ENCODE peak calls at places on chromosome 22, in four cellular contexts. One of them, this sample, is unnamed. For H3K4me1, the result is how much of the 10 kb centered on the place peaks cover.

GRCh38 chr22:50034126-50035081 is 21.8 kb upstream of the IL17REL start:
- DNase-seq in HCT116: no peak
- DNase-seq in prostate gland: no peak
- DNase-seq in CD4-positive, alpha-beta memory T cell: no peak
- DNase-seq in this sample: peak

GRCh38 chr22:32353840-32354239 is 3.8 kb upstream of the RFPL3 start:
- DNase-seq in HCT116: no peak
- DNase-seq in prostate gland: no peak
- DNase-seq in CD4-positive, alpha-beta memory T cell: no peak
- DNase-seq in this sample: no peak

GRCh38 chr22:19840955-19841640 is 13.6 kb downstream of the GNB1L start:
- DNase-seq in HCT116: no peak
- DNase-seq in prostate gland: no peak
- DNase-seq in CD4-positive, alpha-beta memory T cell: no peak
- DNase-seq in this sample: no peak

GRCh38 chr22:49577168-49578060 is 250.3 kb downstream of the BRD1 start:
- DNase-seq in HCT116: no peak
- DNase-seq in prostate gland: no peak
- DNase-seq in CD4-positive, alpha-beta memory T cell: no peak
- DNase-seq in this sample: no peak

GRCh38 chr22:45882881-45883810 is 93.8 kb downstream of the WNT7B start:
- DNase-seq in HCT116: no peak
- DNase-seq in prostate gland: no peak
- DNase-seq in CD4-positive, alpha-beta memory T cell: no peak
- DNase-seq in this sample: no peak

GRCh38 chr22:50732681-50733080 is 5.3 kb upstream of the ACR start:
- DNase-seq in HCT116: no peak
- DNase-seq in prostate gland: no peak
- DNase-seq in CD4-positive, alpha-beta memory T cell: no peak
- DNase-seq in this sample: no peak

GRCh38 chr22:49600891-49601431 is 226.7 kb downstream of the BRD1 start:
- DNase-seq in HCT116: no peak
- DNase-seq in prostate gland: no peak
- DNase-seq in CD4-positive, alpha-beta memory T cell: no peak
- DNase-seq in this sample: no peak

GRCh38 chr22:36737776-36738175 is 34.2 kb upstream of the CACNG2 start:
- DNase-seq in HCT116: no peak
- DNase-seq in prostate gland: no peak
- DNase-seq in CD4-positive, alpha-beta memory T cell: no peak
- DNase-seq in this sample: no peak

GRCh38 chr22:37860796-37861421 is 11.7 kb downstream of the EIF3L start:
- DNase-seq in HCT116: no peak
- DNase-seq in prostate gland: no peak
- DNase-seq in CD4-positive, alpha-beta memory T cell: no peak
- DNase-seq in this sample: no peak

GRCh38 chr22:50577987-50578775 is at the start of gene CPT1B:
- DNase-seq in HCT116: no peak
- DNase-seq in prostate gland: no peak
- DNase-seq in CD4-positive, alpha-beta memory T cell: no peak
- DNase-seq in this sample: no peak

GRCh38 chr22:50733521-50734342 is 4.3 kb upstream of the ACR start:
- DNase-seq in HCT116: no peak
- DNase-seq in prostate gland: no peak
- DNase-seq in CD4-positive, alpha-beta memory T cell: no peak
- DNase-seq in this sample: peak

GRCh38 chr22:31105282-31105929 is 2.0 kb downstream of the SELENOM start:
- DNase-seq in HCT116: no peak
- DNase-seq in prostate gland: no peak
- DNase-seq in CD4-positive, alpha-beta memory T cell: no peak
- DNase-seq in this sample: no peak
- H3K4me3 ChIP-seq in HCT116: no peak
- H3K4me3 ChIP-seq in prostate gland: no peak
- H3K4me3 ChIP-seq in CD4-positive, alpha-beta memory T cell: no peak
- H3K4me3 ChIP-seq in this sample: no peak

GRCh38 chr22:44365196-44365802 is 52.5 kb upstream of the SHISAL1 start:
- DNase-seq in HCT116: no peak
- DNase-seq in prostate gland: no peak
- DNase-seq in CD4-positive, alpha-beta memory T cell: no peak
- DNase-seq in this sample: no peak
- H3K27ac ChIP-seq in HCT116: no peak
- H3K27ac ChIP-seq in prostate gland: no peak
- H3K27ac ChIP-seq in CD4-positive, alpha-beta memory T cell: no peak
- H3K27ac ChIP-seq in this sample: no peak

GRCh38 chr22:39300198-39300830 is 19.1 kb downstream of the RPL3 start:
- DNase-seq in HCT116: no peak
- DNase-seq in prostate gland: no peak
- DNase-seq in CD4-positive, alpha-beta memory T cell: no peak
- DNase-seq in this sample: no peak

GRCh38 chr22:39301108-39301507 is 18.3 kb downstream of the RPL3 start:
- DNase-seq in HCT116: no peak
- DNase-seq in prostate gland: no peak
- DNase-seq in CD4-positive, alpha-beta memory T cell: no peak
- DNase-seq in this sample: no peak

GRCh38 chr22:39298194-39298987 is 21.0 kb downstream of the RPL3 start:
- DNase-seq in HCT116: no peak
- DNase-seq in prostate gland: no peak
- DNase-seq in CD4-positive, alpha-beta memory T cell: no peak
- DNase-seq in this sample: no peak

GRCh38 chr22:39301926-39302325 is 17.5 kb downstream of the RPL3 start:
- DNase-seq in HCT116: no peak
- DNase-seq in prostate gland: no peak
- DNase-seq in CD4-positive, alpha-beta memory T cell: no peak
- DNase-seq in this sample: no peak

DNA sequence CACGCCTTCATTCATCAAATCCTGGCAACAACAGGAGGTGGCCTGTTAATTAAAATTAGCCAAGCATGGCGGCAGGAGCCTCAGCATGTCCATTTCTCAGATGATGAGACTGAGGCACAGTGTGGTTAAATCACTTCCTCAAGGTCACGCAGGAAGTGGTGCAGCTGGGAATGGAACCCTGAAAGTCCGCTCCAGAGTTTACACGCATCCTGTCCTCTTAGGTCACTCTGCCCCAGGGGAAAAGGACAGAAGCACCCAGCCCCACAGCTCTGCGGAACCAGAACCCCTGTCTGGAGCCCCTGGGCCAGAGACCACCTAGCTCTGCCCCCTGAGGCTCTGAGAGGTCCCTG is 19.6 kb downstream of the RPL3 start:
- DNase-seq in HCT116: no peak
- DNase-seq in prostate gland: no peak
- DNase-seq in CD4-positive, alpha-beta memory T cell: no peak
- DNase-seq in this sample: no peak
- H3K4me1 ChIP-seq in HCT116: half or more
- H3K4me1 ChIP-seq in prostate gland: under half
- H3K4me1 ChIP-seq in CD4-positive, alpha-beta memory T cell: under half
- H3K4me1 ChIP-seq in this sample: under half

GRCh38 chr22:43113516-43114251 is 3.1 kb downstream of the BIK start:
- DNase-seq in HCT116: no peak
- DNase-seq in prostate gland: peak
- DNase-seq in CD4-positive, alpha-beta memory T cell: no peak
- DNase-seq in this sample: no peak
- H3K4me3 ChIP-seq in HCT116: no peak
- H3K4me3 ChIP-seq in prostate gland: no peak
- H3K4me3 ChIP-seq in CD4-positive, alpha-beta memory T cell: no peak
- H3K4me3 ChIP-seq in this sample: no peak

GRCh38 chr22:26566994-26567393 is 22.9 kb downstream of the TPST2 start:
- DNase-seq in HCT116: no peak
- DNase-seq in prostate gland: no peak
- DNase-seq in CD4-positive, alpha-beta memory T cell: no peak
- DNase-seq in this sample: no peak

GRCh38 chr22:26567610-26568009 is 22.3 kb downstream of the TPST2 start:
- DNase-seq in HCT116: no peak
- DNase-seq in prostate gland: no peak
- DNase-seq in CD4-positive, alpha-beta memory T cell: no peak
- DNase-seq in this sample: no peak

GRCh38 chr22:26570126-26570525 is 19.8 kb downstream of the TPST2 start:
- DNase-seq in HCT116: no peak
- DNase-seq in prostate gland: peak
- DNase-seq in CD4-positive, alpha-beta memory T cell: no peak
- DNase-seq in this sample: no peak

GRCh38 chr22:26565889-26566288 is 24.0 kb downstream of the TPST2 start:
- DNase-seq in HCT116: no peak
- DNase-seq in prostate gland: no peak
- DNase-seq in CD4-positive, alpha-beta memory T cell: no peak
- DNase-seq in this sample: no peak

GRCh38 chr22:26568207-26568706 is 21.7 kb downstream of the TPST2 start:
- DNase-seq in HCT116: no peak
- DNase-seq in prostate gland: peak
- DNase-seq in CD4-positive, alpha-beta memory T cell: no peak
- DNase-seq in this sample: no peak
- H3K27ac ChIP-seq in HCT116: no peak
- H3K27ac ChIP-seq in prostate gland: peak
- H3K27ac ChIP-seq in CD4-positive, alpha-beta memory T cell: no peak
- H3K27ac ChIP-seq in this sample: no peak

GRCh38 chr22:41812805-41813545 is 12.5 kb downstream of the CCDC134 start:
- DNase-seq in HCT116: no peak
- DNase-seq in prostate gland: no peak
- DNase-seq in CD4-positive, alpha-beta memory T cell: no peak
- DNase-seq in this sample: no peak
- H3K4me1 ChIP-seq in HCT116: under half
- H3K4me1 ChIP-seq in prostate gland: under half
- H3K4me1 ChIP-seq in CD4-positive, alpha-beta memory T cell: under half
- H3K4me1 ChIP-seq in this sample: under half

DNA sequence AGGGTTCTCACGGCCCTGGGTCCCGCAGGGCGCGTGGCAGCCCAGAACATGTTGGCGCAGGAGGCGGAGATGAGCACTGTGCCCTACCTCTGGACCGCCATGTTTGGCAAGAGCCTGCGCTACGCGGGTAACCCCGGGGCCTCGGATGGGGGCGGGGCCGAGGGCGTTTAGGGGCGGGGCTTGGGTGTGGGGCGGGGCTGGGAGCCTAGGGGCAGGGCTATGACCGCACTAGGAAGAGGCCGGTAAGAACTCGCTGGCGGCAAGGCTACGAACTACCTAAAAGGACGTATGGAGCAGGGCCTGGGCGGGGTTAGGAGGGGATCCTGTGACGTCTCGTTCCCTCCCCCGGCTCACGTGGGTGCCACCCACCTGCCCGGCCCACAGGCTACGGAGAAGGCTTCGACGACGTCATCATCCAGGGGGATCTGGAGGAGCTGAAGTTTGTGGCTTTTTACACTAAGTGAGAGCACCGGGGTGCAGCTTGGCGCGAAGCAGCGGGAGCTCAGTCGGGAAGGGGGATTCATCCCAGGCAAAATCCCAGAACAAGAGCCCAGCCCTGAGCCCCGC is 2.8 kb upstream of the LZTR1 start:
- DNase-seq in HCT116: no peak
- DNase-seq in prostate gland: peak
- DNase-seq in CD4-positive, alpha-beta memory T cell: peak
- DNase-seq in this sample: peak
- H3K4me3 ChIP-seq in HCT116: no peak
- H3K4me3 ChIP-seq in prostate gland: no peak
- H3K4me3 ChIP-seq in CD4-positive, alpha-beta memory T cell: no peak
- H3K4me3 ChIP-seq in this sample: no peak

DNA sequence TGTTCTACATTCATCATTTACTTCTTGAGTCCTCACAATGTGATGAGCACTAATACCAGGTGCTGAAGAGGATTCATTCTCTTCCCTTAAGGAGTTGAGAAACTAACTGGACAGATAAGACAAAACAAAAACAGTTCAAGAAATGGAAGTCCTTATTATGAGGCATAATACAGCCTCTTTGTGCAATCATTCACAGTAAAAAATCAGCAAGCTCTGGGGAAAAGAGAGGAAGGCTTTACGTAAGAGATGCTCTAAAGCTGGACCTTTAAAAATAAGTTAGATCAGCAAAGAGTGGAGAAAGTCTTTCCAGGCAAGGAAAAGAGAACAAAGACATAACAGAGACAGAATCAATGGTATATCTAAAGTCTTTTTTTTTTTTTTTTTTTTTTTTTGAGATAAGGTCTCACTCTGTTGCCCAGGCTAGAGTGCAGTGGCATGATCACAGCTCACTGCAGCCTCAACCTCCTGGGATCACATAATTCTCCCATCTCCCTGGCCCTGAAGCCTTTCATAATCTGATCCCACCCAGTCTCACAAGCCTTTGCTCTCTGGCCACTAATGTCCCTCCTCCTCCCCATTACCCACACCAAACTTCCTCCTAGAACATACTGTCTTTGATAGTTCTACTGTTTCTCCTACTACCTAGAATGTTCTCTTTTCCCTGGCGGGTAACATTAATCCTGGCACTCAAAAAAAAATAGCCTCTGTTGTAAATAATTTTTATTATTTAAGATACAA is 40.9 kb downstream of the MRTFA start:
- DNase-seq in HCT116: no peak
- DNase-seq in prostate gland: no peak
- DNase-seq in CD4-positive, alpha-beta memory T cell: no peak
- DNase-seq in this sample: no peak
- H3K27ac ChIP-seq in HCT116: no peak
- H3K27ac ChIP-seq in prostate gland: no peak
- H3K27ac ChIP-seq in CD4-positive, alpha-beta memory T cell: no peak
- H3K27ac ChIP-seq in this sample: no peak

DNA sequence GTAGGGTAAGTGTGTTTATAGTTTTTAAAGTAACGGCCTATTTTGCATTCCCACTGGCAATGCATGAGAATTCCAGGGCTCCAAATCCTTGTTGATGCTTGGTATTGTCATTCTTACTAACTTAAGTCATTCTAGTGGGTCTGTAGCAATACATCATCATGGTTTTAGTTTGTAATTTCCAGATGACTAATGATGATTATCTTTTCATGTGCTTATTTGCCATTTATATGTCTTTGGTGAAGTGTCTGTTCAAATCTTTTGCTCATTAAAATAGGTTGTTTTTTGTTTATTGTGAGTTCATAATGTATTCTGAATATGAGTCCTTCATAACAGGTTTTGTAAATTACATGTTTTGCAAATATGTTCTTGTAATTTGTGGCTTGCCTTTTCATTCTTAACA is 31.2 kb downstream of the MTMR3 start:
- DNase-seq in HCT116: no peak
- DNase-seq in prostate gland: no peak
- DNase-seq in CD4-positive, alpha-beta memory T cell: no peak
- DNase-seq in this sample: no peak
- H3K4me1 ChIP-seq in HCT116: under half
- H3K4me1 ChIP-seq in prostate gland: under half
- H3K4me1 ChIP-seq in CD4-positive, alpha-beta memory T cell: under half
- H3K4me1 ChIP-seq in this sample: under half

This sample was measured in CD8-positive, alpha-beta memory T cell.